ENCODE peak calls at places on chromosomes 7 and 10, in seven cellular contexts. I is OCI-M1; S is stimulated activated CD4-positive, alpha-beta T cell treated with anti-CD3 and anti-CD28 coated beads, Interleukin-4, amount 100 ng/mL, for 48 hours; P is AG08396; Q is upper lobe of right lung; K is GM23248; L is neural progenitor cell. W is an unnamed sample.

GRCh38 chr7:149071182-149071635 is 19.3 kb downstream of the ZNF786 start:
- DNase-seq in I (no peak), S (no peak), P (no peak), Q (no peak), K (no peak), L (no peak), W (no peak)

GRCh38 chr7:86559096-86559495 is 84.6 kb upstream of the GRM3 start:
- DNase-seq in I (no peak), S (no peak), P (no peak), Q (no peak), K (no peak), L (no peak), W (no peak)

GRCh38 chr7:111137296-111138195 is 46.6 kb downstream of the LRRN3 start:
- DNase-seq in I (no peak), S (peak), P (no peak), Q (peak), K (peak), L (peak), W (peak)

GRCh38 chr10:113369185-113369785 is 183.6 kb upstream of the HABP2 start:
- DNase-seq in I (no peak), S (no peak), P (no peak), Q (no peak), K (no peak), L (no peak), W (no peak)

GRCh38 chr7:45625067-45625466 is 50.9 kb downstream of the ADCY1 start:
- DNase-seq in I (no peak), S (no peak), P (peak), Q (no peak), K (peak), L (no peak), W (no peak)

GRCh38 chr10:89360153-89360552 is 17.7 kb upstream of the IFIT1B start:
- DNase-seq in I (no peak), S (no peak), P (no peak), Q (no peak), K (no peak), L (no peak), W (no peak)

GRCh38 chr10:6980353-6980752 is 400.3 kb upstream of the PRKCQ start:
- DNase-seq in I (no peak), S (no peak), P (no peak), Q (no peak), K (no peak), L (no peak), W (no peak)

GRCh38 chr7:148337566-148337965 is 253.0 kb upstream of the C7orf33 start:
- DNase-seq in I (no peak), S (no peak), P (no peak), Q (no peak), K (no peak), L (no peak), W (no peak)

GRCh38 chr10:16950686-16951681 is 133.8 kb upstream of the RSU1 start:
- DNase-seq in I (peak), S (no peak), P (peak), Q (no peak), K (peak), L (peak), W (peak)

GRCh38 chr10:97584060-97584797 is at the start of gene HOGA1:
- DNase-seq in I (no peak), S (no peak), P (peak), Q (peak), K (peak), L (peak), W (peak)

GRCh38 chr10:92125169-92125543 is 165.7 kb downstream of the CPEB3 start:
- DNase-seq in I (no peak), S (no peak), P (no peak), Q (no peak), K (no peak), L (no peak), W (no peak)

GRCh38 chr10:30775779-30776591 is 146.4 kb upstream of the LYZL2 start:
- DNase-seq in I (no peak), S (no peak), P (peak), Q (no peak), K (peak), L (no peak), W (no peak)

GRCh38 chr7:124779194-124779593 is 13.6 kb upstream of the GPR37 start:
- DNase-seq in I (no peak), S (no peak), P (no peak), Q (no peak), K (no peak), L (no peak), W (no peak)

GRCh38 chr7:92135100-92135429 is 788 bp upstream of the CYP51A1 start:
- DNase-seq in I (peak), S (no peak), P (peak), Q (no peak), K (peak), L (peak), W (peak)

GRCh38 chr7:1378610-1379180 is 80.6 kb downstream of the MICALL2 start:
- DNase-seq in I (no peak), S (no peak), P (no peak), Q (no peak), K (no peak), L (no peak), W (no peak)

GRCh38 chr10:103053659-103054581 is 135.8 kb downstream of the CNNM2 start:
- DNase-seq in I (peak), S (peak), P (peak), Q (peak), K (peak), L (peak), W (peak)

GRCh38 chr10:50367732-50368131 is 116.4 kb upstream of the ASAH2 start:
- DNase-seq in I (peak), S (peak), P (no peak), Q (no peak), K (peak), L (peak), W (peak)

GRCh38 chr7:44307301-44307900 is 18.0 kb downstream of the CAMK2B start:
- DNase-seq in I (peak), S (no peak), P (peak), Q (peak), K (peak), L (peak), W (peak)

GRCh38 chr7:158933468-158934139 is 77.2 kb downstream of the DYNC2I1 start:
- DNase-seq in I (peak), S (no peak), P (no peak), Q (no peak), K (no peak), L (no peak), W (no peak)

GRCh38 chr10:132452651-132453469 is 55.9 kb downstream of the PWWP2B start:
- DNase-seq in I (peak), S (peak), P (peak), Q (peak), K (peak), L (peak), W (peak)

GRCh38 chr7:80372415-80372814 is 139.4 kb downstream of the GNAT3 start:
- DNase-seq in I (no peak), S (no peak), P (peak), Q (no peak), K (peak), L (no peak), W (no peak)